ENCODE peak calls at places on chromosomes 2 and 18, in six cellular contexts. R is Panc1, V is HL-60, L is GM23338, I is HCT116, H is spleen. S is an unnamed sample.
A peak's percentile ranks its signal among the peaks of the same experiment; 100 is the strongest.

GRCh38 chr2:43402002-43402401 is 175.6 kb upstream of the ZFP36L2 start:
- DNase-seq in R (no peak), V (no peak), L (no peak), I (no peak), H (no peak), S (no peak)

GRCh38 chr2:2664989-2665833 is 334.1 kb upstream of the MYT1L start:
- DNase-seq in R (peak; percentile 48), V (no peak), L (no peak), I (peak; percentile 16), H (peak; percentile 65), S (no peak)

GRCh38 chr2:30691091-30691947 is 115.9 kb downstream of the CAPN13 start:
- DNase-seq in R (no peak), V (no peak), L (no peak), I (no peak), H (no peak), S (no peak)

GRCh38 chr2:217248312-217248935 is 388.6 kb upstream of the TNP1 start:
- DNase-seq in R (no peak), V (no peak), L (peak; percentile 14), I (no peak), H (no peak), S (peak; percentile 57)

GRCh38 chr2:220504890-220505564 is 877.6 kb downstream of the SLC4A3 start:
- DNase-seq in R (peak; percentile 82), V (no peak), L (peak; percentile 48), I (no peak), H (no peak), S (no peak)

GRCh38 chr2:3377279-3377611 is 373 bp downstream of the EIPR1 start:
- DNase-seq in R (no peak), V (peak; percentile 37), L (peak; percentile 44), I (peak; percentile 33), H (no peak), S (no peak)

GRCh38 chr2:110999626-111000025 is 121.1 kb upstream of the BCL2L11 start:
- DNase-seq in R (no peak), V (no peak), L (no peak), I (no peak), H (no peak), S (no peak)

GRCh38 chr18:25639601-25640000 is 287.6 kb upstream of the ZNF521 start:
- DNase-seq in R (no peak), V (no peak), L (no peak), I (no peak), H (no peak), S (no peak)

GRCh38 chr2:201432038-201432437 is 19.2 kb downstream of the TRAK2 start:
- DNase-seq in R (no peak), V (no peak), L (no peak), I (no peak), H (no peak), S (no peak)

GRCh38 chr2:43511199-43511598 is 84.6 kb downstream of the THADA start:
- DNase-seq in R (no peak), V (no peak), L (no peak), I (no peak), H (no peak), S (no peak)

GRCh38 chr2:217711236-217711635 is 291.6 kb downstream of the TNS1 start:
- DNase-seq in R (no peak), V (no peak), L (no peak), I (no peak), H (no peak), S (no peak)

GRCh38 chr2:230703514-230703913 is 9.1 kb upstream of the CAB39 start:
- DNase-seq in R (no peak), V (no peak), L (no peak), I (no peak), H (no peak), S (no peak)
- TF ChIP-seq POLR2AphosphoS5 in R (no peak), V (no peak), L (no peak), I (no peak), H (no peak), S (no peak)

GRCh38 chr2:18548618-18549017 is 11.8 kb downstream of the RDH14 start:
- DNase-seq in R (no peak), V (no peak), L (no peak), I (no peak), H (no peak), S (no peak)
- H3K4me3 ChIP-seq in R (no peak overlapping the region), V (no peak overlapping the region), L (no peak overlapping the region), I (no peak overlapping the region), H (no peak overlapping the region), S (no peak overlapping the region)

DNA sequence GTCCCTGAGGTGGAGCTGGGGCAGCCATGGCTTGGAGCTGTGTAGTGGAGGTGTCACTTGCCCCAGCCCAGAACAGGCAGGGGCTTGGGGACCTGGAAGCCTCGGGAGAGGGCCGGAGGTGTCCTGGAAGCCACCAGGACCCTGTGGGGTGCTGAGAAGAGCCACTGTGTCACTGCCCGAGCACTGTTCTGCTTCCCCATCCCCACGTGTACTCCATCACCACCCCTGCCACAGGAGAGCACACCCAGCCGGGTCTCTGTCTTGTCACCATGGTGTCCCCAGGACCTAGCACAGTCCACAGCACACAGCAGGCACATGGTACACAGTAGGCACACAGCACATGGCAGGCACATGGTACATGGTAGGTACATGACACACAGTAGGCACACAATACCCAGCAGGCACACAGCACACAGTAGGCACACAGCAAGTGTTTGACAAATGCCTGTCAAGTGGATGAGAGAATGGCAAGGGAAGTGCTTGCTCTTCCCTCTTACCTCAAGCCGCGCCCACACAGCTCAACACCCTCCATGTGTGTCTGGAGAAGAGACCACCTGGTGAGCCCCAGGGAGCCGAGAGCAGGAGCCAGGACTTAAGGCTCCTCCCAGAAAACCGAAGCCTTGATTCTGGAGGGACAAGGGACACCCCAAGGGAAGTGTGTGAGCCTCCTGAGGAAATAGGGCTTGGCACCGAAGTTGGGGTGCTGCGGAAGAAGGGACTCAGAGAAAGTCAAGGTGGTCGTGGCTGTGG is 13.3 kb downstream of the MBP start:
- DNase-seq in R (no peak), V (no peak), L (no peak), I (no peak), H (no peak), S (no peak)
- TF ChIP-seq POLR2AphosphoS5 in R (peak; percentile 35), V (no peak), L (no peak), I (no peak), H (peak; percentile 38), S (no peak)

GRCh38 chr2:149536649-149537048 is 50.9 kb downstream of the MMADHC start:
- DNase-seq in R (no peak), V (no peak), L (no peak), I (no peak), H (no peak), S (no peak)
- H3K4me3 ChIP-seq in R (no peak overlapping the region), V (no peak overlapping the region), L (no peak overlapping the region), I (no peak overlapping the region), H (no peak overlapping the region), S (no peak overlapping the region)

DNA sequence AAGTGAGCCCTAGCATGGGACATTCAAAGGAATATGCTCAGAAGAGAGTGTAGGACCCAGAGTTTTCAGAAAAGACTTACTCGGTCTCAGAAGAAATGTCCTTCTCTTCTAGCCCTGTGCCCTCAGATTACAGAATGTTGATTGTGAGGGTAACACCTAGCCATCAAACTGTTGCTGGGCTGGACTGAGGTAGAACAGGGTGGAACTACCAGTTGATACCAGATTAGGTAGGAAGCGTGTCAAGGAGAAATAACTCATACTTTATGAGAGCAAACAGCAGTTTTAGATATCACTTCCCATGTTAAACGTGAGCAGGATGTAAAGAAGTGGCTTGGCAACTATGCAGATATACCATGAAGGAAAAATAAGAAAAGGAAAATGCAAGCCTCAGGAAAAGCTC is 22.8 kb downstream of the PLEKHB2 start:
- DNase-seq in R (no peak), V (no peak), L (no peak), I (no peak), H (no peak), S (no peak)
- TF ChIP-seq POLR2AphosphoS5 in R (no peak), V (no peak), L (no peak), I (no peak), H (no peak), S (no peak)

GRCh38 chr18:9918016-9918680 is 4.3 kb downstream of the VAPA start:
- DNase-seq in R (no peak), V (no peak), L (no peak), I (no peak), H (no peak), S (no peak)
- H3K4me3 ChIP-seq in R (no peak overlapping the region), V (no peak overlapping the region), L (peak overlapping the region; percentile 9), I (no peak overlapping the region), H (no peak overlapping the region), S (no peak overlapping the region)

S was measured in prostate gland.